ENCODE peak calls at places on chromosomes 5 and 9, in five cellular contexts. W, V, N, O and E are unnamed samples.

GRCh38 chr9:135804588-135805421 is 102.5 kb downstream of the CAMSAP1 start:
- DNase-seq in O (no peak), N (no peak), W (no peak), V (no peak), E (no peak)

GRCh38 chr5:119810217-119810616 is 180.9 kb downstream of the FAM170A start:
- DNase-seq in V (no peak), W (no peak), O (no peak), N (no peak), E (no peak)

GRCh38 chr5:78920604-78921003 is 64.5 kb downstream of the ARSB start:
- DNase-seq in V (no peak), O (no peak), W (no peak), N (no peak), E (no peak)

GRCh38 chr5:71905804-71906711 is 187.0 kb downstream of the CARTPT start:
- DNase-seq in W (no peak), O (no peak), N (no peak), V (no peak), E (peak)

GRCh38 chr5:91224969-91225368 is 158.1 kb downstream of the ARRDC3 start:
- DNase-seq in O (no peak), V (no peak), W (no peak), N (no peak), E (no peak)

GRCh38 chr5:37900692-37901091 is 60.9 kb upstream of the GDNF start:
- DNase-seq in W (peak), N (no peak), O (peak), V (no peak), E (no peak)

GRCh38 chr9:121573717-121574485 is 74.3 kb upstream of the GGTA1 start:
- DNase-seq in N (no peak), O (no peak), W (peak), V (no peak), E (no peak)

GRCh38 chr9:71249729-71250317 is 128.4 kb upstream of the TRPM3 start:
- DNase-seq in V (no peak), W (peak), N (peak), O (no peak), E (peak)

GRCh38 chr5:76855961-76856360 is 6.1 kb downstream of the S100Z start:
- DNase-seq in N (no peak), W (no peak), V (no peak), O (no peak), E (no peak)

GRCh38 chr5:95955996-95956899 is 5.4 kb downstream of the ELL2 start:
- DNase-seq in V (no peak), O (no peak), W (no peak), N (no peak), E (no peak)

GRCh38 chr9:6277417-6277816 is 50.8 kb upstream of the TPD52L3 start:
- DNase-seq in V (no peak), N (no peak), O (no peak), W (no peak), E (no peak)

GRCh38 chr5:34587355-34588241 is 68.5 kb upstream of the RAI14 start:
- DNase-seq in N (peak), W (peak), O (no peak), V (no peak), E (no peak)

GRCh38 chr5:72599519-72600400 is 92.5 kb upstream of the ZNF366 start:
- DNase-seq in N (no peak), O (no peak), V (no peak), W (no peak), E (no peak)

GRCh38 chr9:123658792-123659191 is 271.1 kb downstream of the DENND1A start:
- DNase-seq in V (no peak), N (no peak), O (no peak), W (no peak), E (no peak)

GRCh38 chr9:129773262-129774048 is 20.6 kb upstream of the PTGES start:
- DNase-seq in O (no peak), V (peak), W (no peak), N (no peak), E (no peak)

GRCh38 chr9:33742519-33742918 is 52.8 kb upstream of the PRSS3 start:
- DNase-seq in W (no peak), N (no peak), V (no peak), O (no peak), E (no peak)

GRCh38 chr9:82987370-82987769 is 75.6 kb downstream of the RASEF start:
- DNase-seq in W (no peak), V (no peak), N (no peak), O (no peak), E (no peak)

GRCh38 chr5:14501353-14502162 is 80.0 kb upstream of the OTULINL start:
- DNase-seq in V (no peak), N (no peak), O (no peak), W (no peak), E (no peak)

GRCh38 chr9:133558191-133559126 is 24.0 kb downstream of the ADAMTSL2 start:
- DNase-seq in O (no peak), V (peak), W (peak), N (no peak), E (no peak)

GRCh38 chr9:129886226-129887174 is 51.2 kb downstream of the USP20 start:
- DNase-seq in N (no peak), W (no peak), V (peak), O (no peak), E (no peak)

GRCh38 chr9:126372716-126373115 is 46.1 kb downstream of the MVB12B start:
- DNase-seq in W (no peak), N (no peak), V (no peak), O (no peak), E (no peak)

GRCh38 chr5:90055831-90056328 is 353.7 kb downstream of the CETN3 start:
- DNase-seq in N (peak), V (no peak), O (no peak), W (peak), E (no peak)

GRCh38 chr5:58497956-58498942 is 7.0 kb downstream of the GAPT start:
- DNase-seq in O (no peak), N (no peak), W (peak), V (no peak), E (peak)

GRCh38 chr5:121988443-121988842 is 26.7 kb downstream of the SRFBP1 start:
- DNase-seq in W (no peak), N (no peak), O (no peak), V (no peak), E (no peak)

GRCh38 chr5:170757669-170758068 is 25.9 kb upstream of the GABRP start:
- DNase-seq in V (no peak), W (no peak), N (no peak), O (no peak), E (no peak)

GRCh38 chr5:168793844-168794837 is 215.0 kb upstream of the PANK3 start:
- DNase-seq in V (no peak), N (no peak), W (no peak), O (no peak), E (no peak)

GRCh38 chr5:12182988-12183387 is 278.7 kb upstream of the CTNND2 start:
- DNase-seq in N (no peak), W (no peak), V (no peak), O (no peak), E (no peak)

DNA sequence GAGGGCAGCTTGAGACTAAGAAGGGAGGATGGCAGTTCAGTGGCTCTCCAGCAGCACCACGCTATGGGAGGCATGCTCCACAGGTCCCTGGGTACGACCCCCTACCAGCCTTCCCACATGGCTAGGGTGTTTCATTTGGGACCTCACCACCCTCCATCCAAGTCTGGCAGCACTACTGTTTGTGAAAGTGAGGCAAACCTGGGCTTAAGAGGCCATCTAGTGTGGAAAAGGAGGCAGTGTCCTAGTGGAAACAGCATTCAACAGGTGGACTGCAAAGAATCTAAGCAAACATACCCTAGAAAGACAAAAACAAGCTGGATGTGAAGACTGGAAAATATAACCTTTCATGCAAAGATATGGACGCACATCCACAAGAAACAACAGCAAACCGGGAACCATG is 4.8 kb upstream of the C5orf47 start:
- DNase-seq in V (no peak), O (no peak), W (peak), N (no peak), E (no peak)
- TF ChIP-seq CTCF in V (no peak), O (peak), W (peak), N (peak), E (peak)

DNA sequence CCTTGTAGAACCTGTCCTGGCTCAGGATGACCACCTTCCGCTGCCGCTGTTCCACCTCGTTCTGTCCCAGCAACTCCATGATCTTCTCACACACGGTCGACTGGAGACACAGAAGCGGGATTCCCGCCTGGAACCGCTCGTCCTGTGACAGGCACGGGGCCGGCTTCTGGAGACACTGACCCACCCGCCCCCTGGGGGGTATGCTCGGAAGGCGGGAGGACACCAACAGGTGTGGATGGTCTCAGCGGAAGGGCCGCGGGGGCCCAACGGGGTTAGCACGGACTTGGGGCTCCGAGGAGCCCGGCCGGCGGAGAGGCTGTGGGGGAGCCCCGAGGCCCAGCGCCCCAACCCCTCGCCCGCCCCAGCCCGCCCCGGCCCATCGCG is 525 bp downstream of the UCK1 start:
- DNase-seq in O (no peak), N (no peak), V (no peak), W (peak), E (peak)
- TF ChIP-seq CTCF in O (peak), N (no peak), V (no peak), W (peak), E (no peak)

GRCh38 chr5:172090976-172091547 is 84.6 kb upstream of the FBXW11 start:
- DNase-seq in V (no peak), N (no peak), W (no peak), O (no peak), E (no peak)
- TF ChIP-seq CTCF in V (no peak), N (no peak), W (no peak), O (no peak), E (no peak)

GRCh38 chr9:87498046-87498815 is 564 bp downstream of the DAPK1 start:
- DNase-seq in N (no peak), V (no peak), W (peak), O (peak), E (peak)
- TF ChIP-seq CTCF in N (no peak), V (no peak), W (peak), O (peak), E (peak)